ENCODE peak calls at places on chromosomes 1 and 21, in eight cellular contexts. K is thoracic aorta, H is SK-N-SH, B is uterus, A is AG04450, C is fibroblast of lung, G is A673, Z is spleen. L is an unnamed sample. For H3K9me3, the result is how much of the 10 kb centered on the place peaks cover.

GRCh38 chr1:246537887-246538286 is 28.2 kb downstream of the TFB2M start:
- DNase-seq in K (no peak), H (no peak), B (no peak), A (no peak), C (no peak), G (no peak), Z (no peak), L (no peak)

GRCh38 chr1:201461193-201461657 is 7.8 kb downstream of the PHLDA3 start:
- DNase-seq in K (peak), H (no peak), B (peak), A (peak), C (peak), G (peak), Z (no peak), L (no peak)

GRCh38 chr1:27891196-27891889 is 19.0 kb downstream of the THEMIS2 start:
- DNase-seq in K (no peak), H (no peak), B (no peak), A (no peak), C (no peak), G (no peak), Z (peak), L (no peak)

GRCh38 chr21:39258207-39258606 is 55.2 kb downstream of the BRWD1 start:
- DNase-seq in K (no peak), H (no peak), B (no peak), A (no peak), C (no peak), G (no peak), Z (no peak), L (no peak)

GRCh38 chr1:68207129-68207689 is 25.1 kb downstream of the WLS start:
- DNase-seq in K (no peak), H (no peak), B (no peak), A (no peak), C (peak), G (peak), Z (no peak), L (no peak)

GRCh38 chr1:81221564-81221963 is 579.2 kb upstream of the ADGRL2 start:
- DNase-seq in K (no peak), H (no peak), B (no peak), A (no peak), C (no peak), G (no peak), Z (peak), L (no peak)

GRCh38 chr1:170239445-170239844 is 93.7 kb downstream of the NTMT2 start:
- DNase-seq in K (no peak), H (no peak), B (no peak), A (no peak), C (no peak), G (no peak), Z (no peak), L (no peak)

GRCh38 chr1:224435318-224435763 is 744 bp upstream of the WDR26 start:
- DNase-seq in K (no peak), H (no peak), B (no peak), A (peak), C (peak), G (peak), Z (no peak), L (no peak)

GRCh38 chr21:43600642-43601397 is 58.5 kb downstream of the HSF2BP start:
- DNase-seq in K (no peak), H (peak), B (no peak), A (peak), C (peak), G (no peak), Z (no peak), L (no peak)

GRCh38 chr1:241918879-241919278 is 38.7 kb upstream of the BECN2 start:
- DNase-seq in K (peak), H (no peak), B (no peak), A (no peak), C (peak), G (peak), Z (no peak), L (no peak)

GRCh38 chr1:109298666-109299086 is 8.1 kb downstream of the MYBPHL start:
- DNase-seq in K (no peak), H (peak), B (no peak), A (no peak), C (no peak), G (no peak), Z (no peak), L (no peak)

GRCh38 chr1:174425121-174425520 is 22.6 kb upstream of the GPR52 start:
- DNase-seq in K (no peak), H (no peak), B (no peak), A (no peak), C (no peak), G (no peak), Z (no peak), L (no peak)

GRCh38 chr1:7847599-7847998 is 5.3 kb downstream of the UTS2 start:
- DNase-seq in K (no peak), H (no peak), B (no peak), A (peak), C (peak), G (no peak), Z (no peak), L (no peak)

GRCh38 chr1:221392453-221392852 is 349.4 kb downstream of the DUSP10 start:
- DNase-seq in K (peak), H (no peak), B (no peak), A (peak), C (peak), G (no peak), Z (no peak), L (no peak)

GRCh38 chr1:89069955-89070354 is 4.9 kb upstream of the GBP1 start:
- DNase-seq in K (no peak), H (no peak), B (no peak), A (no peak), C (peak), G (no peak), Z (no peak), L (no peak)

GRCh38 chr1:225845633-225846259 is 35.8 kb downstream of the EPHX1 start:
- DNase-seq in K (peak), H (peak), B (peak), A (peak), C (peak), G (peak), Z (peak), L (no peak)

GRCh38 chr1:53552981-53553733 is 94.0 kb downstream of the DMRTB1 start:
- DNase-seq in K (no peak), H (no peak), B (peak), A (no peak), C (no peak), G (no peak), Z (peak), L (no peak)

GRCh38 chr1:161486806-161487482 is 18.3 kb upstream of the FCGR2A start:
- DNase-seq in K (no peak), H (peak), B (peak), A (peak), C (peak), G (peak), Z (no peak), L (peak)

GRCh38 chr1:108880850-108881249 is 4.1 kb downstream of the GPSM2 start:
- DNase-seq in K (no peak), H (peak), B (no peak), A (no peak), C (peak), G (no peak), Z (no peak), L (no peak)

GRCh38 chr1:168867941-168868634 is 139.1 kb upstream of the DPT start:
- DNase-seq in K (no peak), H (no peak), B (no peak), A (no peak), C (no peak), G (no peak), Z (no peak), L (no peak)

GRCh38 chr1:12629521-12629956 is 11.5 kb upstream of the DHRS3 start:
- DNase-seq in K (no peak), H (no peak), B (no peak), A (no peak), C (no peak), G (no peak), Z (no peak), L (no peak)

GRCh38 chr21:40433575-40433974 is 413.4 kb downstream of the DSCAM start:
- DNase-seq in K (no peak), H (no peak), B (no peak), A (no peak), C (no peak), G (no peak), Z (no peak), L (no peak)
- H3K9me3 ChIP-seq in K (under half), H (under half), B (under half), A (under half), C (under half), G (under half), Z (under half), L (under half)

DNA sequence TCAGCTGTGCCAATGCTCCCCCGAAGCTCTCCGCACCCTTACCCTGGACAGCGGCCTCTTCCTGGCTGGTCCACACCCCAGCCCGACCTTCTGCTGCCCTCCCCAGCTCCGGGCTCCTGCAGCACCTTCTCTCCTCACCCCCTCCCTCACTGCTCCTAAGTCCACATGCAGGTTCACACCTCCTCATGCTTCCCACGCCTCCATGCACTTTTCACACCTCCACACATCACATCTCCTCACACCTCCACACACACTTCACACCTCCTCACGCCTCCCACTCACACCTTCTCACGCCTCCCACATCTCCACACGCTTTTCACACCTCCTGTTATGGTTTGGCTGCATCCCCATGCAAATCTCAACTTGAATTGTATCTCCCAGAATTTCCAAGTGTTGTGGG is 18.9 kb downstream of the GPR137B start:
- DNase-seq in K (no peak), H (no peak), B (no peak), A (no peak), C (no peak), G (no peak), Z (no peak), L (no peak)
- H3K9me3 ChIP-seq in K (under half), H (under half), B (under half), A (under half), C (under half), G (under half), Z (under half), L (under half)

GRCh38 chr1:210748796-210749195 is 385.2 kb downstream of the KCNH1 start:
- DNase-seq in K (no peak), H (no peak), B (no peak), A (no peak), C (no peak), G (no peak), Z (no peak), L (no peak)
- H3K9me3 ChIP-seq in K (under half), H (under half), B (under half), A (under half), C (under half), G (under half), Z (under half), L (under half)

GRCh38 chr21:21199342-21200102 is 201.3 kb downstream of the NCAM2 start:
- DNase-seq in K (no peak), H (no peak), B (no peak), A (no peak), C (no peak), G (no peak), Z (no peak), L (no peak)

GRCh38 chr21:21196087-21196486 is 197.9 kb downstream of the NCAM2 start:
- DNase-seq in K (no peak), H (no peak), B (no peak), A (no peak), C (no peak), G (no peak), Z (no peak), L (no peak)

GRCh38 chr21:21195417-21195816 is 197.2 kb downstream of the NCAM2 start:
- DNase-seq in K (no peak), H (no peak), B (no peak), A (no peak), C (no peak), G (no peak), Z (no peak), L (no peak)

GRCh38 chr21:21200103-21200938 is 202.1 kb downstream of the NCAM2 start:
- DNase-seq in K (peak), H (no peak), B (peak), A (peak), C (peak), G (peak), Z (no peak), L (no peak)

DNA sequence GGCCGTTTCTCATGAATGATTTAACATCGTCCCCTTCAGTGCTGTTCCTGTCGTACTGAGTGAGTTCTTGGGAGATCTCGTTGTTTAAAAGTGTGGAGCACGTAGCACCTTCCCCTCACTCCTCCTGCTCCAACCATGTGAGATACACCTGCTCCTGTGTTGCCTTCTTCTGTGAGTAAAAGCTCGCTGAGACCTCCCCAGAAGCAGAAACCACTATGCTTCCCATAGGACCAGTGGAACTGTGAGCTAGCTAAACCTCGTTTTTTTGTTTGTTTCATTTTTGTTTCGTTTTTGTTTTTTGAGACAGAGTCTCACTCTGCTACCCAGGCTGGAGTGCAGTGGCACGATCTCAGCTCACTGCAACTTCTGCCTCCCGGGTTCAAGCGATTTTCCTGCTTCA is 198.6 kb downstream of the NCAM2 start:
- DNase-seq in K (no peak), H (no peak), B (no peak), A (no peak), C (no peak), G (no peak), Z (no peak), L (no peak)
- H3K9me3 ChIP-seq in K (under half), H (under half), B (under half), A (under half), C (under half), G (under half), Z (under half), L (under half)

GRCh38 chr1:49059087-49059486 is 282.4 kb upstream of the BEND5 start:
- DNase-seq in K (no peak), H (no peak), B (no peak), A (no peak), C (no peak), G (no peak), Z (no peak), L (no peak)

GRCh38 chr1:49060766-49061165 is 284.1 kb upstream of the BEND5 start:
- DNase-seq in K (no peak), H (no peak), B (no peak), A (no peak), C (no peak), G (peak), Z (no peak), L (no peak)
- H3K9me3 ChIP-seq in K (under half), H (under half), B (under half), A (under half), C (under half), G (under half), Z (under half), L (under half)

DNA sequence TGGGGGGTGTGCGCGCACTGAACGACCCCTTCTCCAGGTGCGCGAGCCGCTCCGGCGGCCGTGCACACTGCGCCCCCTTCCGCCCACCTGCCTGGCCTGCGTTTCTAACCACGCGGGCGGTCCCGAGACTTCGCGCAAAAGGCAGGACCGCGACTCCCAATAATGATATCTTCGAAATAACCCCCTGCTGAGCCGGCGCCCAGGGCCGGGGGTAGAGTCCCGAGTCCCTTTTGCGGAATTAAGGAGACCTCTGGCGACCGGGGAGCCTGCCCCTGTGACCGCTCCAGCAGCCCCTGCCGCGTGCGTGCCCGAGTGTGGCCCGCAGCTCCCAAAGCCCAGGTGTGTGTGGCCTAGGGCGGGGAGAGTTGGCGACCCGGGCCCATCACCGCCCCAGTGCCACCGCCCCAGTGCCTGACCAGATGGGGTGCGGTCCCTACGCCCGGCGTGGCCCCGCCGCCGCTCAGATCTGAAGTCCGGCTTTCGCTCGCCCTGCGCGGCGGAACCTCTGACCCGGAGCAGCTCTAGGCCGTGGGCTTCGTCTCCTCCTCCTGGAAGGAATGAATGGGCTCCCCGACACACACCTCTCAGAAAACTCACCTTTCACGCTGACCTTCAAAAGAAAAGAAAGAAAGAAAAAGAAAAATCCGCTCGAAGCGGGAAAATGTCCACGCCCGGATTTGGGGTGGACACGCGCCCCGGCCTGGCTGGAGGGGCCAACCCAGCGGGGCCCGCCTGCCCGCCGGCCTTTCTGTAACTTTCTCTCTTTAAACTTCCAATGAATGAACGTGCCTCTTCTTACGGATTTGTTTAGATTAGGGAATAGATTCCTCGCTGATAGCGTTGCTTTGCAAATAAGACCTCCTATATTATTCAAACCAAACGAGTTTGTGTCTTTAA is 5.5 kb upstream of the SIM2 start:
- DNase-seq in K (no peak), H (peak), B (no peak), A (no peak), C (no peak), G (no peak), Z (no peak), L (no peak)
- H3K9me3 ChIP-seq in K (under half), H (under half), B (under half), A (under half), C (under half), G (under half), Z (under half), L (under half)

DNA sequence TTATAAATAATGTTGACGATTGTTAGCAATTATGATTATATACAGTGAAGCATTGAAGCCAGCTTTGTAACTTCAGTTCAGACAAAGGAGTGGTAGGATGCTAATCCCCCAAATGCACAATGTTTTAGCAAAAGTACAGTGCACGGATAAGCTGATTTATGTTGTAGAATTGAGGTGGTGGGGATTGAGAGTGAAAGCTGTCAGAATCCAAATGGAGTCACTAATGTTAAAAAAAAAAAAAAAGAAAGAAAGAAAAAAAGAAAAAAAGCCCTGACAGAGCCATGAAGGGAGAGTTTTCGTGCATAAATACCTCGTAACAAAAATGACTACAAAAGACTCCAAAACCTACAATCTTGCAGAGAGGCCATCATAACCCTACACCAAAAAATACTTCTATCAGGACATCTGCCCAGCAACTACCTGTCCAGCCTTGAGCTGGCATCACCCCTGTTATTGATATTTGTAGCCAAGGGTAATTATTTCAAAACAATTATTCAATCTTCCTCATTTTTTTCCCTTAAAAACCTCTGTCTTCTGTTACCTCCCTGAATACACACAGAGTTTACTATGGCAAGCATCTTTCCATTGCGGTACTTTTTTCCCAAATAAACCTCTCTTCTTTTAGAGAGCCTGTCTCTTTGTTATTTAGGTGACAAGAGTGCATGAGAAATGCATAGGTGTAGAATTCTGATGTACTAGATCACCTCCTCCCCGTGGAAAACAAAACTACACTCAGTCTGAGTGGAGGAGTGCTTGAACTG is 2.5 kb upstream of the TRIM67 start:
- DNase-seq in K (no peak), H (no peak), B (no peak), A (no peak), C (no peak), G (no peak), Z (no peak), L (no peak)
- H3K9me3 ChIP-seq in K (under half), H (under half), B (under half), A (under half), C (under half), G (under half), Z (under half), L (under half)

GRCh38 chr21:10466200-10466599 is 55.2 kb upstream of the TPTE start:
- DNase-seq in K (no peak), H (no peak), B (no peak), A (no peak), C (no peak), G (no peak), Z (no peak), L (no peak)

GRCh38 chr21:10463156-10463555 is 58.2 kb upstream of the TPTE start:
- DNase-seq in K (no peak), H (no peak), B (no peak), A (no peak), C (no peak), G (no peak), Z (no peak), L (no peak)

GRCh38 chr21:10464975-10465374 is 56.4 kb upstream of the TPTE start:
- DNase-seq in K (no peak), H (no peak), B (no peak), A (no peak), C (no peak), G (no peak), Z (no peak), L (no peak)
- H3K9me3 ChIP-seq in K (under half), H (under half), B (under half), A (under half), C (under half), G (half or more), Z (half or more), L (under half)

DNA sequence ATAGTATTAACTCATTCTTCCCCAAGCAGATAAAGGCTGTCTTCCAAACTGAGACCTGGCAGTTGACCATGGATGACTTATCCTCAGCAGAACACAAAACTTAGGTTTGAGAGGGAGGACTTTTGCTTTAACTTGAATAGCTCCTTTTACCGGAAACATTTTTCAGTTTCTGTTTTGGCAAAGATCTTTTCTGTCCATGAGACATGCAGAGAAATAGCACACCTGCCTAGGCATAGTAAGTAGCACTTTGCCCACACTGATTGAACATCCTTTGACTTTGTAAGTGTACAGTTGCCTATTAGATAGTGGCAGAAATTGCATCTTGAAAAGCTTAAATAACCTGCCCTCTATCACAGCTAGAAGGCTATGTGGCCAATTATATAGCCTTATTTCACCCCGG is 1962.5 kb downstream of the MRPL39 start:
- DNase-seq in K (no peak), H (no peak), B (no peak), A (no peak), C (no peak), G (no peak), Z (no peak), L (no peak)
- H3K9me3 ChIP-seq in K (under half), H (under half), B (under half), A (under half), C (under half), G (under half), Z (under half), L (under half)